ENCODE peak calls at places on chromosomes 1 and 21, in four cellular contexts. R is AG04450, Q is dorsolateral prefrontal cortex, W is cardiac muscle cell. S is an unnamed sample.

GRCh38 chr1:108801101-108801500 is 54.6 kb downstream of the STXBP3 start:
- DNase-seq in R (no peak), W (no peak), Q (no peak), S (no peak)

GRCh38 chr1:109214695-109215623 is 1.2 kb downstream of the SARS1 start:
- DNase-seq in R (peak; percentile 81), Q (no peak), W (peak; percentile 27), S (no peak)

GRCh38 chr1:225201447-225201846 is 226.4 kb downstream of the LBR start:
- DNase-seq in R (no peak), Q (no peak), W (no peak), S (no peak)

GRCh38 chr1:165907256-165907857 is 79.9 kb downstream of the UCK2 start:
- DNase-seq in R (no peak), W (no peak), Q (no peak), S (no peak)

GRCh38 chr1:32767641-32768040 is 49.5 kb downstream of the YARS1 start:
- DNase-seq in Q (no peak), R (no peak), W (no peak), S (no peak)

GRCh38 chr1:76035053-76035452 is 39.5 kb upstream of the ST6GALNAC3 start:
- DNase-seq in Q (no peak), W (no peak), R (no peak), S (no peak)

GRCh38 chr1:111582644-111583618 is 36.7 kb upstream of the RAP1A start:
- DNase-seq in Q (no peak), W (no peak), R (no peak), S (no peak)

GRCh38 chr1:110485725-110486124 is 33.2 kb downstream of the KCNA10 start:
- DNase-seq in W (peak; percentile 33), R (no peak), Q (no peak), S (no peak)

GRCh38 chr1:170032531-170033295 is 41.8 kb downstream of the KIFAP3 start:
- DNase-seq in R (no peak), Q (no peak), W (no peak), S (no peak)

GRCh38 chr1:240091614-240092300 is at the start of gene FMN2:
- DNase-seq in W (peak; percentile 66), R (no peak), Q (peak; percentile 61), S (no peak)

GRCh38 chr1:38745476-38746410 is 113.8 kb downstream of the RRAGC start:
- DNase-seq in R (no peak), Q (no peak), W (no peak), S (no peak)

GRCh38 chr1:99306644-99307043 is 42.4 kb downstream of the PLPPR4 start:
- DNase-seq in W (no peak), Q (no peak), R (no peak), S (no peak)

GRCh38 chr1:102047724-102048123 is 51.0 kb upstream of the OLFM3 start:
- DNase-seq in R (no peak), Q (no peak), W (no peak), S (no peak)

GRCh38 chr1:32540589-32540988 is 1.4 kb downstream of the ZBTB8A start:
- DNase-seq in R (no peak), W (peak; percentile 18), Q (no peak), S (no peak)

GRCh38 chr1:202585591-202585934 is 124.7 kb downstream of the SYT2 start:
- DNase-seq in W (no peak), R (no peak), Q (no peak), S (no peak)

GRCh38 chr1:17550684-17551584 is 11.4 kb downstream of the ARHGEF10L start:
- DNase-seq in W (no peak), R (no peak), Q (no peak), S (no peak)

GRCh38 chr1:38958967-38959366 is 17.3 kb upstream of the RHBDL2 start:
- DNase-seq in Q (no peak), R (no peak), W (no peak), S (no peak)

GRCh38 chr1:217332426-217333065 is 298.3 kb downstream of the GPATCH2 start:
- DNase-seq in R (no peak), W (peak; percentile 71), Q (no peak), S (no peak)

GRCh38 chr21:28393279-28393678 is 599.4 kb downstream of the LTN1 start:
- DNase-seq in R (no peak), Q (no peak), W (no peak), S (no peak)

GRCh38 chr1:217115404-217116380 is 392.5 kb upstream of the ESRRG start:
- DNase-seq in R (no peak), Q (no peak), W (no peak), S (no peak)

GRCh38 chr1:28505406-28506187 is at the start of gene RCC1:
- DNase-seq in R (peak; percentile 98), Q (peak; percentile 93), W (peak; percentile 99), S (peak; percentile 91)

GRCh38 chr1:65066766-65067490 is 81.1 kb upstream of the AK4 start:
- DNase-seq in R (no peak), W (peak; percentile 70), Q (peak; percentile 88), S (peak; percentile 85)

GRCh38 chr1:172936088-172936487 is 114.7 kb downstream of the TNFSF18 start:
- DNase-seq in R (no peak), W (no peak), Q (no peak), S (no peak)

GRCh38 chr1:59506952-59507351 is 210.1 kb downstream of the FGGY start:
- DNase-seq in Q (no peak), W (no peak), R (no peak), S (no peak)

GRCh38 chr1:31785020-31785946 is 21.1 kb upstream of the ADGRB2 start:
- DNase-seq in Q (peak; percentile 34), R (no peak), W (no peak), S (no peak)

GRCh38 chr1:59066231-59066630 is 230.7 kb upstream of the FGGY start:
- DNase-seq in Q (no peak), W (no peak), R (no peak), S (no peak)

GRCh38 chr1:243409284-243409683 is 153.4 kb downstream of the SDCCAG8 start:
- DNase-seq in Q (no peak), R (no peak), W (no peak), S (no peak)
- TF ChIP-seq CTCF in Q (peak; percentile 11), R (no peak), W (peak; percentile 13), S (no peak)

GRCh38 chr1:35866998-35867397 is 16.0 kb upstream of the AGO1 start:
- DNase-seq in Q (no peak), R (no peak), W (no peak), S (no peak)

GRCh38 chr1:35873243-35873642 is 9.8 kb upstream of the AGO1 start:
- DNase-seq in W (no peak), R (no peak), Q (no peak), S (no peak)

GRCh38 chr1:35864813-35865212 is 18.2 kb upstream of the AGO1 start:
- DNase-seq in W (no peak), R (no peak), Q (no peak), S (no peak)

DNA sequence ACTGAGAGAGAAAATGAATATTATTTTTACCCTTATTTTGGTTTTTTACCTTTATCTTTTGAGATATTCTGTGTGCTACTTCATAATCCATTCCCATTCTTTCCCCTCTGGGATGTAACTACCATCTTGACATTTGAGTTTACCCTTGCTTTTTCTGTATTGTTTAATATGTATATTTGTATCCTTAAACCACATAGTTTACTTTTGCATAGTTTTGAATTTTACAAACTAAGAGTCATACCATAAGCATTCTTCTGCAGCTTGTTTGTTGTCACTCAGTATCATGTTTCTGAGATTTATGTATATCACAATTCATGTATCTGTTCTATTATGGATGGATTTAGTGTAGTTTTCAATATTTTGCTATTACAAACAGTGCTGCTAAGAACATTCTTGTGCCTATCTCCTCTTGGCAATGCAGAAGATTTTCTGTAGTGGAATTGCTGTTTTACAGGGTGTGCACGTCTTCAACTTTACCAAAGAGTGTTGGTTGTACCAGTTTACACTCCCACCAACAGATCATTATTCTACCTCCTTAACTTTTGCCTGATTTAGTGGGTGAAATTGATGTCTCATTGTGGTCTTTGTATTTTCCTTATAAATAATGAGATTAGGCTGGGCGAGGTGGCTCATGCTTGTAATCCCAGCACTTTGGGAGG is 12.2 kb upstream of the AGO1 start:
- DNase-seq in W (no peak), R (no peak), Q (no peak), S (no peak)
- H3K27ac ChIP-seq in W (no peak overlapping the region), R (no peak overlapping the region), Q (no peak overlapping the region), S (no peak overlapping the region)

GRCh38 chr1:46411601-46412341 is 17.7 kb downstream of the FAAH start:
- DNase-seq in R (no peak), Q (no peak), W (no peak), S (no peak)
- TF ChIP-seq CTCF in R (no peak), Q (peak; percentile 21), W (peak; percentile 40), S (no peak)

DNA sequence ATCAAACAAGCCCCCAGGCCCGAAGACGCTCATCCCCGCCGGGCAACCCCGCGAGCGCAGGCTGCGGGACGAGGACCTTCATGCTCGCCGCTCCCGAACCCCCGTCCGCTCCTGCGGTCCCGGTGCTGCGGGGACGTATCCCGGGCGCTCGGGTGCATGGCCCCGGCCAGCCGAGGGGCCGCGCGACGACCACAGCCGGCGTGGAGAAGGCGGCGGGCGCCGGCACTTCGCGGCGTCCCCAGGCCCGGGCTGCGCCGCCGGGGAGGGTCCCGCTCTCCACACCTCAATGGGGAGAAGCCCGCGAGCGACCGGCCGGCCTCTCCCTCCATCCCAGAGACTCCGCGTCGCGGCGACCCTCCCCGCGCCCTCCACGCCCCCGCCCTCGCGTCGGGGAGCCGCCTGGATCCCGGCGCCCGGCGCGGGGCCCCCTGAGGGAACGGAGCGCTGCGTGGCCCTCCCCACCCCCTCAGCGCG is 401 bp downstream of the ERRFI1 start:
- DNase-seq in W (no peak), Q (no peak), R (no peak), S (no peak)
- H3K27ac ChIP-seq in W (peak overlapping the region; percentile 91), Q (peak overlapping the region; percentile 96), R (peak overlapping the region; percentile 11), S (no peak overlapping the region)

DNA sequence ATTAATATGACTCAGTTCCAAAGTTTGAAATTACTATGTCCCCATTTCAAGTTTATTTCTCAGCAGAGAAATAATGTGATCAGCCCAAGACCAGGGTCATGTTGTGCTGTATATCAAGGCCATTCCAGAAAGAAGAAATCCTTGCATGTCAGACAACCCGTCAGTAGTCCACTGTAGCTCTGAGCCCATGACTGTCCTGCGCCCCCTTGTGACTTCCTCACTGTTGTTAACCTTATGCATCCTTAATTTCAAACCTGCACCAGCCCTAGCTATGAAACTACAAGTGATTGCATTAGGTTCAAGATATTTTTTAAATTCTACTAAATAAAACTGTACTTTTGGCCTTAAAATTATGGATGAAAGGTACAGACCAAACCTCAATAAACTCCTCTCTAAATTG is 133.0 kb downstream of the LRRC7 start:
- DNase-seq in R (no peak), W (peak; percentile 64), Q (no peak), S (no peak)
- TF ChIP-seq CTCF in R (peak; percentile 49), W (peak; percentile 32), Q (no peak), S (no peak)

DNA sequence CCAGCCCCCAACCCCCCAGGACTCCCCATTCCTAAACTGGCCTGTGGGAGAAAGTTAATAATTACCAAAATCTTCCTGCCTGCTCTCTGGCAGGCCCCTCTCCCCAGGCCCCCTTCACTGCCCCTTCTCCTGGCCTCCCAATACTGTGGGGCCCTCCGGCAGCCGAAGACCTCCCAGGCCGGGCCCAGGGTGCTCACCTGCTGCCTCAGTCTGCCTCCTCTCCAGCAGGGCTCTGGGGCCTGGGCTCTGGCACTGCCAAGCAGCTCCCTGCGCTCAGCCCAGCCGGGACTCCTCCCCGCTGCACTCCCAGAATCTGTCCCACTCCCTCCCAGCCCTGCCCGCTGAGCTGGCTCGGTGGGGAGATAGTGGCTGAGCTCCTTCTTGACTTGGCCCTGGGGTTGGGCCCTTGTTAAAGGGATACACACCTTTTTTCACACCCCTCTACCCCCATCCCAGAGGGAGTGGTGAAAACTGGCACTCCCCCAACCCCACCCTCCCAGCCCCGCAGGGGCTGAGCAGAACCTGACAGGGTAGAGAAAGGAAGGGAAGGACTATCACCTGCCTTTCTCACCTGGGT is at the start of gene S100A16:
- DNase-seq in Q (no peak), R (no peak), W (peak; percentile 71), S (no peak)
- H3K27ac ChIP-seq in Q (peak within 1 kb of the TSS; percentile 73), R (peak within 1 kb of the TSS; percentile 47), W (peak within 1 kb of the TSS; percentile 70), S (no peak within 1 kb of the TSS)

S was measured in CD4-positive, alpha-beta T cell.